ENCODE peak calls at places on chromosomes 16 and 17, in ten cellular contexts. O, T, E, A, X, W, U, B, Q and V are unnamed samples.

GRCh38 chr17:67637901-67638641 is 79.7 kb upstream of the NOL11 start:
- DNase-seq in O (no peak), T (no peak), E (peak), A (no peak), X (peak), W (no peak), U (no peak), B (no peak), Q (peak), V (no peak)

GRCh38 chr16:89193021-89193575 is 7.2 kb downstream of the SLC22A31 start:
- DNase-seq in O (peak), T (no peak), E (peak), A (no peak), X (peak), W (no peak), U (peak), B (peak), Q (no peak), V (no peak)

GRCh38 chr16:66278111-66278531 is 88.4 kb upstream of the CDH5 start:
- DNase-seq in O (no peak), T (no peak), E (no peak), A (no peak), X (peak), W (no peak), U (no peak), B (no peak), Q (peak), V (no peak)

GRCh38 chr17:55124730-55125129 is 140.0 kb upstream of the HLF start:
- DNase-seq in O (no peak), T (no peak), E (no peak), A (no peak), X (no peak), W (no peak), U (no peak), B (no peak), Q (peak), V (no peak)

GRCh38 chr16:53737563-53737962 is 33.6 kb downstream of the FTO start:
- DNase-seq in O (no peak), T (no peak), E (no peak), A (no peak), X (no peak), W (no peak), U (no peak), B (peak), Q (no peak), V (no peak)

GRCh38 chr17:36935681-36936454 is 1.4 kb upstream of the LHX1 start:
- DNase-seq in O (no peak), T (no peak), E (peak), A (no peak), X (no peak), W (no peak), U (peak), B (no peak), Q (peak), V (no peak)

GRCh38 chr17:73492802-73493139 is 151.5 kb downstream of the SDK2 start:
- DNase-seq in O (no peak), T (no peak), E (peak), A (no peak), X (no peak), W (peak), U (no peak), B (no peak), Q (no peak), V (no peak)

GRCh38 chr16:29729116-29729521 is 16.7 kb downstream of the C16orf54 start:
- DNase-seq in O (no peak), T (peak), E (peak), A (no peak), X (peak), W (peak), U (no peak), B (peak), Q (no peak), V (no peak)

GRCh38 chr17:41775394-41776226 is 10.9 kb downstream of the JUP start:
- DNase-seq in O (no peak), T (no peak), E (peak), A (no peak), X (no peak), W (no peak), U (no peak), B (no peak), Q (peak), V (no peak)

GRCh38 chr17:9985622-9986021 is 80.6 kb upstream of the RCVRN start:
- DNase-seq in O (no peak), T (no peak), E (no peak), A (no peak), X (no peak), W (no peak), U (no peak), B (no peak), Q (no peak), V (no peak)

GRCh38 chr16:20302389-20302788 is 24.9 kb downstream of the GP2 start:
- DNase-seq in O (no peak), T (no peak), E (no peak), A (no peak), X (no peak), W (no peak), U (no peak), B (no peak), Q (no peak), V (no peak)

GRCh38 chr16:22641030-22641671 is 130.5 kb downstream of the NPIPB5 start:
- DNase-seq in O (no peak), T (peak), E (peak), A (no peak), X (peak), W (no peak), U (no peak), B (no peak), Q (peak), V (no peak)